ENCODE peak calls at places on chromosomes 5 and 9, in four cellular contexts. R is right lobe of liver, A is hypothalamus, H is amniotic stem cell. J is an unnamed sample.

GRCh38 chr9:113593682-113594281 is 130.3 kb downstream of the RGS3 start:
- DNase-seq in A (peak; percentile 90), H (peak; percentile 96), R (peak; percentile 92), J (peak; percentile 87)

GRCh38 chr5:16726538-16726946 is 109.7 kb upstream of the RETREG1 start:
- DNase-seq in A (no peak), H (no peak), R (no peak), J (no peak)

GRCh38 chr5:105350406-105351140 is 1788.0 kb upstream of the NUDT12 start:
- DNase-seq in R (no peak), H (no peak), A (no peak), J (no peak)

GRCh38 chr9:112332674-112332976 is 794 bp downstream of the PTBP3 start:
- DNase-seq in A (no peak), R (no peak), H (no peak), J (no peak)

GRCh38 chr5:179864686-179865085 is 6.1 kb upstream of the MRNIP start:
- DNase-seq in H (no peak), R (no peak), A (no peak), J (no peak)

GRCh38 chr5:18397393-18397792 is 763.1 kb downstream of the TAF11L14 start:
- DNase-seq in H (no peak), R (no peak), A (no peak), J (no peak)

GRCh38 chr5:15610216-15610615 is 110.2 kb downstream of the FBXL7 start:
- DNase-seq in H (no peak), R (no peak), A (no peak), J (no peak)

GRCh38 chr9:61665829-61666228 is 476.0 kb downstream of the SPATA31A7 start:
- DNase-seq in R (no peak), A (no peak), H (no peak), J (no peak)

GRCh38 chr5:96772542-96772941 is 35.2 kb downstream of the ERAP1 start:
- DNase-seq in H (no peak), A (no peak), R (no peak), J (no peak)

GRCh38 chr5:612498-613424 is 621 bp downstream of the CEP72 start:
- DNase-seq in A (no peak), H (no peak), R (no peak), J (no peak)

GRCh38 chr9:37433754-37434435 is 11.4 kb downstream of the GRHPR start:
- DNase-seq in A (peak; percentile 91), H (no peak), R (no peak), J (peak; percentile 82)

GRCh38 chr9:135990468-135991429 is 29.6 kb upstream of the UBAC1 start:
- DNase-seq in A (peak; percentile 30), H (no peak), R (peak; percentile 66), J (no peak)

GRCh38 chr5:139823757-139824355 is 28.2 kb downstream of the PSD2 start:
- DNase-seq in H (no peak), A (no peak), R (no peak), J (no peak)

GRCh38 chr5:179867079-179867465 is 8.5 kb upstream of the MRNIP start:
- DNase-seq in A (no peak), H (no peak), R (no peak), J (no peak)

GRCh38 chr5:67528953-67529352 is 332.4 kb upstream of the CD180 start:
- DNase-seq in R (no peak), H (no peak), A (no peak), J (no peak)